ENCODE peak calls at places on chromosomes 6 and 20, in seven cellular contexts. O is neuronal stem cell, P is IMR-90, H is H1, V is mesendoderm, T is H9, Q is trophoblast cell. R is an unnamed sample.

GRCh38 chr6:36029464-36029863 is 1.9 kb downstream of the MAPK14 start:
- DNase-seq in O (no peak), T (no peak), H (no peak), P (peak; percentile 85), Q (peak; percentile 90), V (no peak), R (peak; percentile 79)

GRCh38 chr20:39623584-39624234 is 661.6 kb downstream of the DHX35 start:
- DNase-seq in P (no peak), V (no peak), Q (no peak), H (no peak), O (no peak), T (no peak), R (no peak)

GRCh38 chr6:42279966-42280629 is 62.4 kb upstream of the MRPS10 start:
- DNase-seq in H (no peak), V (peak; percentile 26), T (no peak), P (peak; percentile 59), Q (no peak), O (no peak), R (no peak)

GRCh38 chr6:132818404-132819359 is 4.3 kb downstream of the RPS12 start:
- DNase-seq in O (no peak), P (peak; percentile 30), T (no peak), V (no peak), H (no peak), Q (peak; percentile 80), R (peak; percentile 52)

GRCh38 chr20:51661609-51662178 is 106.5 kb downstream of the ATP9A start:
- DNase-seq in O (no peak), P (peak; percentile 79), Q (peak; percentile 14), T (no peak), V (peak; percentile 17), H (no peak), R (peak; percentile 52)

GRCh38 chr20:62595491-62595890 is 46.8 kb upstream of the SLCO4A1 start:
- DNase-seq in H (no peak), T (no peak), V (no peak), Q (peak; percentile 28), P (peak; percentile 55), O (no peak), R (no peak)

GRCh38 chr6:47376930-47377329 is 67.2 kb upstream of the TNFRSF21 start:
- DNase-seq in O (no peak), V (no peak), Q (no peak), T (no peak), P (no peak), H (no peak), R (no peak)

GRCh38 chr6:130063806-130064205 is 45.4 kb downstream of the L3MBTL3 start:
- DNase-seq in T (no peak), V (no peak), H (no peak), Q (no peak), O (no peak), P (no peak), R (no peak)

GRCh38 chr6:134870677-134871498 is 79.0 kb downstream of the ALDH8A1 start:
- DNase-seq in O (no peak), P (peak; percentile 77), V (no peak), T (no peak), H (no peak), Q (no peak), R (peak; percentile 13)

GRCh38 chr20:63134201-63134612 is 81.7 kb downstream of the YTHDF1 start:
- DNase-seq in Q (no peak), P (no peak), O (no peak), T (peak; percentile 68), H (no peak), V (peak; percentile 14), R (no peak)

GRCh38 chr6:77017537-77017936 is 445.8 kb downstream of the HTR1B start:
- DNase-seq in P (no peak), T (no peak), O (no peak), V (no peak), Q (no peak), H (no peak), R (no peak)
- H2BK5ac ChIP-seq in P (no peak overlapping the region), T (no peak overlapping the region), O (no peak overlapping the region), V (no peak overlapping the region), Q (no peak overlapping the region), H (no peak overlapping the region), R (no peak overlapping the region)

GRCh38 chr20:22617160-22617559 is 32.8 kb upstream of the FOXA2 start:
- DNase-seq in V (no peak), Q (no peak), H (no peak), O (no peak), P (no peak), T (no peak), R (no peak)
- H2BK5ac ChIP-seq in V (no peak overlapping the region), Q (no peak overlapping the region), H (no peak overlapping the region), O (no peak overlapping the region), P (no peak overlapping the region), T (no peak overlapping the region), R (no peak overlapping the region)

GRCh38 chr6:38482466-38482865 is 157.3 kb downstream of the BTBD9 start:
- DNase-seq in P (peak; percentile 22), V (no peak), O (no peak), H (no peak), T (no peak), Q (peak; percentile 62), R (peak; percentile 45)
- H2BK5ac ChIP-seq in P (no peak overlapping the region), V (no peak overlapping the region), O (no peak overlapping the region), H (no peak overlapping the region), T (no peak overlapping the region), Q (no peak overlapping the region), R (no peak overlapping the region)

DNA sequence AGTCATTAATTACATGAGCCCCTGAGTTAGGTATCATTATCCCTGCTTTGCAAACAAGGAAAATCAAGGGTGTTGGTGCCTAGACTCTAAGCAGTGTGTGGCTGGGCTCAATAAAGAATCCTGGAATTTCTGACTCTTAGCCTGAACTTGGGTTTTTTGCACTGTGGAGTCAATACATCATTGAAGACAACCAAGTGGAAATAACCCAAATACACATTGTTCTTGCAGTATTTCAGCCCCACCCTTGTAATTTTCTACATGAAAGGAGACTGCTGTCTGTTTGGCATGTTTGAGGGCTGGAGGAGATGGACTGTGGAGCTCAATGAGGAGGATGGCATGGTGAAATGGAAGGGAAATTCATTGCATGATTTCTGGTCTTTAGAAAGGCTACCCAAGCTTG is 110.3 kb downstream of the CRYBG1 start:
- DNase-seq in V (no peak), T (no peak), O (no peak), H (no peak), P (no peak), Q (no peak), R (no peak)
- H2BK5ac ChIP-seq in V (no peak overlapping the region), T (no peak overlapping the region), O (no peak overlapping the region), H (no peak overlapping the region), P (no peak overlapping the region), Q (no peak overlapping the region), R (no peak overlapping the region)

GRCh38 chr6:116088946-116089345 is 11.7 kb upstream of the NT5DC1 start:
- DNase-seq in V (no peak), O (no peak), P (peak; percentile 77), H (no peak), T (no peak), Q (no peak), R (no peak)
- H2BK5ac ChIP-seq in V (no peak overlapping the region), O (no peak overlapping the region), P (peak overlapping the region; percentile 93), H (no peak overlapping the region), T (no peak overlapping the region), Q (no peak overlapping the region), R (no peak overlapping the region)

GRCh38 chr20:35552914-35553313 is 11.0 kb downstream of the ERGIC3 start:
- DNase-seq in O (no peak), Q (no peak), P (no peak), V (no peak), T (no peak), H (no peak), R (no peak)

GRCh38 chr20:35556871-35557270 is 15.0 kb downstream of the ERGIC3 start:
- DNase-seq in P (no peak), O (no peak), V (no peak), H (no peak), T (no peak), Q (no peak), R (no peak)

GRCh38 chr20:35558416-35558815 is 16.5 kb downstream of the ERGIC3 start:
- DNase-seq in T (no peak), O (no peak), H (no peak), Q (peak; percentile 44), V (no peak), P (no peak), R (no peak)

GRCh38 chr20:35558981-35559693 is 17.3 kb downstream of the ERGIC3 start:
- DNase-seq in T (no peak), O (no peak), V (no peak), P (no peak), H (no peak), Q (no peak), R (no peak)

GRCh38 chr20:35555951-35556645 is 14.2 kb downstream of the ERGIC3 start:
- DNase-seq in O (no peak), T (no peak), H (no peak), V (no peak), Q (no peak), P (no peak), R (no peak)
- H2BK5ac ChIP-seq in O (no peak overlapping the region), T (no peak overlapping the region), H (no peak overlapping the region), V (no peak overlapping the region), Q (no peak overlapping the region), P (no peak overlapping the region), R (no peak overlapping the region)